ENCODE peak calls at places on chromosomes 6 and 20, in nine cellular contexts. V, L, Q, U, Z, Y, O, T and J are unnamed samples.

GRCh38 chr6:170067923-170068360 is 222.9 kb downstream of the DLL1 start:
- DNase-seq in Q (no peak), O (no peak), T (no peak), Z (no peak), L (no peak), U (no peak), V (peak; percentile 73), Y (no peak), J (peak; percentile 54)

GRCh38 chr20:63315240-63315981 is 22.4 kb downstream of the COL20A1 start:
- DNase-seq in V (peak; percentile 83), U (no peak), L (no peak), Y (no peak), Q (no peak), Z (no peak), O (peak; percentile 65), T (no peak), J (peak; percentile 74)

GRCh38 chr6:39543950-39544349 is 181.3 kb downstream of the KIF6 start:
- DNase-seq in V (no peak), Y (no peak), U (no peak), Z (peak; percentile 36), O (no peak), Q (no peak), L (no peak), T (no peak), J (no peak)

GRCh38 chr6:35311390-35312075 is 13.9 kb downstream of the DEF6 start:
- DNase-seq in U (no peak), Z (no peak), Y (no peak), T (no peak), L (peak; percentile 83), O (no peak), Q (no peak), V (peak; percentile 92), J (peak; percentile 69)

GRCh38 chr6:113909224-113909856 is 52.2 kb downstream of the MARCKS start:
- DNase-seq in Q (peak; percentile 76), Y (peak; percentile 82), U (no peak), V (no peak), Z (peak; percentile 65), T (no peak), L (no peak), O (peak; percentile 74), J (no peak)

GRCh38 chr6:169725270-169726048 is 1.2 kb upstream of the PHF10 start:
- DNase-seq in L (peak; percentile 74), T (peak; percentile 5), Z (peak; percentile 69), O (peak; percentile 45), Q (peak; percentile 91), Y (peak; percentile 91), V (peak; percentile 82), U (no peak), J (peak; percentile 91)

GRCh38 chr20:51893723-51894122 is 91.4 kb upstream of the SALL4 start:
- DNase-seq in O (no peak), Y (no peak), Z (no peak), Q (no peak), T (no peak), V (no peak), L (no peak), U (no peak), J (no peak)

GRCh38 chr6:157898169-157898568 is 75.1 kb downstream of the SNX9 start:
- DNase-seq in O (no peak), V (no peak), L (no peak), Y (no peak), T (no peak), Z (no peak), U (no peak), Q (no peak), J (no peak)

GRCh38 chr6:39416728-39417127 is 94.2 kb upstream of the KCNK16 start:
- DNase-seq in U (no peak), O (no peak), Q (no peak), V (no peak), Y (peak; percentile 98), T (no peak), Z (peak; percentile 76), L (no peak), J (no peak)

GRCh38 chr6:107690864-107691661 is 133.1 kb downstream of the SCML4 start:
- DNase-seq in O (no peak), Y (peak; percentile 77), Z (peak; percentile 75), V (no peak), T (no peak), Q (peak; percentile 82), U (no peak), L (no peak), J (no peak)

GRCh38 chr6:85660181-85660611 is 17.5 kb upstream of the SYNCRIP start:
- DNase-seq in Q (peak; percentile 87), U (no peak), T (no peak), Z (peak; percentile 98), O (no peak), V (no peak), L (no peak), Y (peak; percentile 97), J (no peak)

GRCh38 chr20:18405826-18406225 is 61.0 kb downstream of the DZANK1 start:
- DNase-seq in Y (no peak), V (no peak), Q (no peak), U (no peak), Z (no peak), L (no peak), O (no peak), T (no peak), J (no peak)

GRCh38 chr6:89034586-89035251 is 45.8 kb upstream of the PNRC1 start:
- DNase-seq in Y (peak; percentile 56), U (no peak), V (no peak), Q (peak; percentile 95), Z (peak; percentile 62), T (no peak), L (no peak), O (no peak), J (no peak)

GRCh38 chr6:41462980-41463930 is 82.9 kb upstream of the FOXP4 start:
- DNase-seq in Z (peak; percentile 62), V (no peak), L (no peak), T (peak; percentile 6), O (peak; percentile 95), Y (peak; percentile 71), U (no peak), Q (peak; percentile 70), J (peak; percentile 87)

GRCh38 chr6:52361945-52362442 is at the start of gene PAQR8:
- DNase-seq in U (peak; percentile 66), T (peak; percentile 57), O (peak; percentile 64), L (peak; percentile 91), Z (peak; percentile 39), Y (peak; percentile 81), Q (no peak), V (peak; percentile 96), J (peak; percentile 92)

GRCh38 chr6:96186094-96186493 is 170.3 kb downstream of the FUT9 start:
- DNase-seq in Z (no peak), U (no peak), T (no peak), O (no peak), Y (no peak), Q (no peak), L (no peak), V (no peak), J (no peak)

GRCh38 chr20:53776858-53777257 is 183.2 kb upstream of the ZNF217 start:
- DNase-seq in V (no peak), L (no peak), Z (no peak), Y (no peak), U (no peak), T (no peak), Q (no peak), O (no peak), J (no peak)

GRCh38 chr6:14542670-14543366 is 425.2 kb downstream of the CD83 start:
- DNase-seq in O (peak; percentile 63), Q (peak; percentile 70), T (no peak), Y (peak; percentile 86), V (peak; percentile 76), Z (peak; percentile 91), L (peak; percentile 79), U (peak; percentile 22), J (no peak)

GRCh38 chr6:13063300-13063918 is 264.9 kb downstream of the TBC1D7 start:
- DNase-seq in L (no peak), T (no peak), Q (no peak), U (no peak), V (no peak), Z (no peak), Y (peak; percentile 35), O (no peak), J (no peak)

GRCh38 chr20:23725102-23725501 is 25.6 kb downstream of the CST1 start:
- DNase-seq in V (no peak), Q (no peak), U (no peak), Y (no peak), L (no peak), Z (no peak), O (no peak), T (no peak), J (no peak)

GRCh38 chr20:56991516-56991915 is 274.9 kb downstream of the BMP7 start:
- DNase-seq in V (no peak), L (no peak), Y (no peak), Z (no peak), U (no peak), O (no peak), Q (no peak), T (no peak), J (no peak)

GRCh38 chr20:44416082-44416715 is 59.5 kb upstream of the TTPAL start:
- DNase-seq in V (no peak), Z (no peak), Q (no peak), O (no peak), Y (no peak), U (no peak), T (no peak), L (no peak), J (no peak)

GRCh38 chr6:42771741-42772100 is 10.1 kb upstream of the BICRAL start:
- DNase-seq in Z (no peak), U (no peak), Y (no peak), L (no peak), V (no peak), Q (no peak), T (no peak), O (no peak), J (no peak)

GRCh38 chr6:88869263-88870023 is 94.0 kb downstream of the RNGTT start:
- DNase-seq in Y (peak; percentile 81), V (no peak), Z (peak; percentile 61), O (no peak), L (no peak), Q (peak; percentile 65), U (no peak), T (no peak), J (no peak)

GRCh38 chr6:100160913-100161312 is 166.9 kb upstream of the MCHR2 start:
- DNase-seq in O (peak; percentile 92), Z (no peak), V (no peak), L (no peak), Q (no peak), U (no peak), Y (no peak), T (no peak), J (no peak)

GRCh38 chr6:70371454-70372105 is 41.7 kb upstream of the FAM135A start:
- DNase-seq in Y (peak; percentile 93), Z (peak; percentile 64), Q (peak; percentile 95), T (no peak), L (no peak), U (no peak), V (no peak), O (peak; percentile 78), J (no peak)

GRCh38 chr6:41286544-41287346 is at the start of gene TREM1:
- DNase-seq in Y (peak; percentile 80), T (no peak), V (peak; percentile 86), Z (no peak), L (no peak), U (no peak), Q (peak; percentile 82), O (no peak), J (peak; percentile 84)

GRCh38 chr6:96570053-96570452 is 7.1 kb downstream of the FHL5 start:
- DNase-seq in Z (no peak), Q (no peak), L (no peak), T (no peak), O (no peak), V (no peak), U (no peak), Y (no peak), J (no peak)